ENCODE peak calls at places on chromosomes 1 and 21, in nine cellular contexts. F is ACHN, S is HT1080, P is G401, J is left lung, T is Panc1, X is posterior cingulate gyrus, A is anterior cingulate cortex, R is choroid plexus epithelial cell. H is an unnamed sample.
A peak's percentile ranks its signal among the peaks of the same experiment; 100 is the strongest.

GRCh38 chr1:47229031-47229831 is 2.8 kb downstream of the TAL1 start:
- DNase-seq in F (no peak), S (no peak), P (no peak), J (no peak), T (no peak), X (no peak), A (no peak), R (no peak), H (no peak)

GRCh38 chr1:65343286-65343685 is 33.9 kb downstream of the DNAJC6 start:
- DNase-seq in F (no peak), S (peak; percentile 44), P (no peak), J (no peak), T (no peak), X (no peak), A (no peak), R (peak; percentile 6), H (no peak)

GRCh38 chr1:209805875-209806760 is at the start of gene IRF6:
- DNase-seq in F (peak; percentile 85), S (no peak), P (peak; percentile 74), J (peak; percentile 96), T (no peak), X (no peak), A (no peak), R (peak; percentile 81), H (no peak)

GRCh38 chr1:211928222-211928856 is 97.8 kb upstream of the LPGAT1 start:
- DNase-seq in F (no peak), S (no peak), P (peak; percentile 10), J (no peak), T (no peak), X (no peak), A (no peak), R (no peak), H (no peak)

GRCh38 chr1:208600456-208600855 is 356.3 kb upstream of the PLXNA2 start:
- DNase-seq in F (no peak), S (no peak), P (no peak), J (no peak), T (no peak), X (no peak), A (no peak), R (no peak), H (no peak)

GRCh38 chr1:152111515-152111968 is 3.7 kb downstream of the TCHH start:
- DNase-seq in F (peak; percentile 55), S (no peak), P (peak; percentile 1), J (peak; percentile 62), T (no peak), X (no peak), A (no peak), R (peak; percentile 55), H (peak; percentile 87)

GRCh38 chr21:28444567-28444966 is 548.1 kb downstream of the LTN1 start:
- DNase-seq in F (no peak), S (no peak), P (no peak), J (no peak), T (no peak), X (no peak), A (no peak), R (peak; percentile 42), H (no peak)

GRCh38 chr1:212368073-212368484 is 46.6 kb downstream of the PACC1 start:
- DNase-seq in F (peak; percentile 77), S (peak; percentile 52), P (peak; percentile 44), J (no peak), T (peak; percentile 42), X (no peak), A (no peak), R (peak; percentile 89), H (peak; percentile 47)

GRCh38 chr1:78157162-78157561 is 111.4 kb downstream of the GIPC2 start:
- DNase-seq in F (no peak), S (no peak), P (no peak), J (no peak), T (no peak), X (no peak), A (no peak), R (peak; percentile 93), H (no peak)

GRCh38 chr1:63946866-63947491 is 173.2 kb downstream of the ROR1 start:
- DNase-seq in F (no peak), S (no peak), P (no peak), J (no peak), T (no peak), X (no peak), A (no peak), R (peak; percentile 21), H (no peak)

GRCh38 chr21:44267655-44268142 is 6.0 kb upstream of the DNMT3L start:
- DNase-seq in F (no peak), S (no peak), P (no peak), J (peak; percentile 54), T (no peak), X (no peak), A (no peak), R (no peak), H (no peak)

GRCh38 chr1:160428655-160429054 is 28.3 kb downstream of the VANGL2 start:
- DNase-seq in F (peak; percentile 58), S (peak; percentile 82), P (peak; percentile 78), J (no peak), T (no peak), X (no peak), A (peak; percentile 35), R (peak; percentile 72), H (peak; percentile 44)

GRCh38 chr1:99705385-99705784 is 59.5 kb downstream of the PALMD start:
- DNase-seq in F (no peak), S (no peak), P (no peak), J (no peak), T (no peak), X (no peak), A (no peak), R (no peak), H (no peak)

GRCh38 chr1:238619652-238620051 is 728.9 kb upstream of the ZP4 start:
- DNase-seq in F (no peak), S (no peak), P (no peak), J (no peak), T (no peak), X (no peak), A (no peak), R (no peak), H (no peak)

GRCh38 chr1:200802865-200803512 is 64.3 kb downstream of the CAMSAP2 start:
- DNase-seq in F (peak; percentile 86), S (peak; percentile 67), P (peak; percentile 91), J (no peak), T (peak; percentile 71), X (peak; percentile 61), A (peak; percentile 60), R (peak; percentile 92), H (peak; percentile 60)

GRCh38 chr1:33085332-33085731 is 4.4 kb downstream of the AZIN2 start:
- DNase-seq in F (no peak), S (no peak), P (no peak), J (no peak), T (no peak), X (no peak), A (no peak), R (no peak), H (no peak)

GRCh38 chr21:37071561-37072238 is 1.2 kb downstream of the PIGP start:
- DNase-seq in F (peak; percentile 24), S (peak; percentile 23), P (peak; percentile 79), J (no peak), T (no peak), X (no peak), A (no peak), R (peak; percentile 78), H (peak; percentile 37)

GRCh38 chr1:46569909-46570725 is 18.7 kb upstream of the KNCN start:
- DNase-seq in F (no peak), S (no peak), P (no peak), J (no peak), T (no peak), X (no peak), A (no peak), R (peak; percentile 48), H (no peak)

GRCh38 chr1:45304311-45305081 is 22.2 kb upstream of the HPDL start:
- DNase-seq in F (no peak), S (no peak), P (peak; percentile 4), J (no peak), T (no peak), X (no peak), A (no peak), R (peak; percentile 39), H (no peak)

GRCh38 chr1:74579425-74579824 is 67.0 kb upstream of the LRRC53 start:
- DNase-seq in F (no peak), S (no peak), P (no peak), J (no peak), T (no peak), X (no peak), A (no peak), R (no peak), H (no peak)